ENCODE peak calls at places on chromosome 18, in four cellular contexts. A is HepG2, Q is GM12878, Z is K562. E is an unnamed sample.

GRCh38 chr18:13284330-13285027 is 65.9 kb downstream of the LDLRAD4 start:
- DNase-seq in Q (no peak), A (no peak), Z (no peak), E (no peak)

GRCh38 chr18:10006261-10006903 is 92.6 kb downstream of the VAPA start:
- DNase-seq in A (no peak), Z (no peak), Q (no peak), E (no peak)

GRCh38 chr18:46481847-46482245 is 175.2 kb downstream of the LOXHD1 start:
- DNase-seq in A (no peak), Z (no peak), Q (no peak), E (no peak)

GRCh38 chr18:65725421-65726050 is 25.3 kb upstream of the CDH7 start:
- DNase-seq in A (peak; percentile 16), Q (no peak), Z (peak; percentile 3), E (no peak)

GRCh38 chr18:32349728-32350395 is 120.8 kb downstream of the GAREM1 start:
- DNase-seq in Q (no peak), Z (no peak), A (peak; percentile 82), E (peak; percentile 13)

GRCh38 chr18:62637807-62638687 is 77.3 kb upstream of the PHLPP1 start:
- DNase-seq in Z (peak; percentile 69), A (peak; percentile 28), Q (no peak), E (peak; percentile 26)

GRCh38 chr18:2104620-2105462 is 466.5 kb downstream of the METTL4 start:
- DNase-seq in Z (peak; percentile 85), A (peak; percentile 30), Q (no peak), E (peak; percentile 42)

GRCh38 chr18:22254088-22254487 is 84.7 kb downstream of the GATA6 start:
- DNase-seq in Q (no peak), Z (no peak), A (no peak), E (no peak)

GRCh38 chr18:46478796-46479195 is 178.2 kb downstream of the LOXHD1 start:
- DNase-seq in Z (no peak), Q (no peak), A (no peak), E (no peak)

GRCh38 chr18:55738483-55739114 is 150.6 kb upstream of the TCF4 start:
- DNase-seq in Q (no peak), A (no peak), Z (no peak), E (no peak)

GRCh38 chr18:4734021-4734420 is 278.9 kb upstream of the DLGAP1 start:
- DNase-seq in Z (no peak), A (no peak), Q (no peak), E (no peak)

GRCh38 chr18:7566587-7567486 is at the start of gene PTPRM:
- DNase-seq in Q (no peak), Z (peak; percentile 90), A (peak; percentile 47), E (peak; percentile 65)

GRCh38 chr18:24515721-24516120 is 55.3 kb downstream of the HRH4 start:
- DNase-seq in Z (no peak), Q (no peak), A (no peak), E (no peak)

GRCh38 chr18:34223893-34224422 is 755 bp downstream of the NOL4 start:
- DNase-seq in Q (no peak), Z (no peak), A (no peak), E (no peak)

GRCh38 chr18:42340423-42341009 is 385.5 kb downstream of the PIK3C3 start:
- DNase-seq in Q (no peak), Z (no peak), A (peak; percentile 69), E (no peak)

GRCh38 chr18:56952026-56952425 is 194.9 kb upstream of the BOD1L2 start:
- DNase-seq in A (no peak), Q (no peak), Z (no peak), E (peak; percentile 9)

GRCh38 chr18:75363446-75364225 is 63.9 kb downstream of the SMIM21 start:
- DNase-seq in A (no peak), Z (no peak), Q (no peak), E (no peak)

GRCh38 chr18:2380101-2380500 is 191.2 kb downstream of the METTL4 start:
- DNase-seq in Q (no peak), Z (no peak), A (no peak), E (no peak)

GRCh38 chr18:62897153-62897552 is 181.8 kb downstream of the PHLPP1 start:
- DNase-seq in Z (no peak), Q (no peak), A (no peak), E (no peak)

GRCh38 chr18:55543130-55543704 is 44.8 kb downstream of the TCF4 start:
- DNase-seq in A (no peak), Q (no peak), Z (no peak), E (no peak)

GRCh38 chr18:24136967-24137373 is 1.9 kb upstream of the CABYR start:
- DNase-seq in A (no peak), Z (no peak), Q (no peak), E (peak; percentile 39)

GRCh38 chr18:58761241-58761969 is 90.1 kb downstream of the MALT1 start:
- DNase-seq in Q (peak; percentile 84), A (no peak), Z (no peak), E (no peak)

GRCh38 chr18:46113751-46114150 is 9.6 kb downstream of the HAUS1 start:
- DNase-seq in A (no peak), Q (no peak), Z (no peak), E (no peak)

GRCh38 chr18:34494359-34494696 is 215.8 kb upstream of the DTNA start:
- DNase-seq in Q (no peak), A (peak; percentile 3), Z (no peak), E (no peak)

GRCh38 chr18:21762181-21762772 is 21.7 kb downstream of the MIB1 start:
- DNase-seq in Q (no peak), A (no peak), Z (no peak), E (no peak)

GRCh38 chr18:32405588-32405987 is 65.1 kb downstream of the GAREM1 start:
- DNase-seq in Z (no peak), Q (no peak), A (no peak), E (no peak)

GRCh38 chr18:45715212-45715780 is 8.7 kb upstream of the SLC14A1 start:
- DNase-seq in A (no peak), Z (no peak), Q (no peak), E (no peak)

GRCh38 chr18:58314284-58314683 is 270.3 kb downstream of the NEDD4L start:
- DNase-seq in Z (no peak), Q (no peak), A (peak; percentile 65), E (peak; percentile 27)

GRCh38 chr18:12608292-12608691 is 49.6 kb downstream of the SPIRE1 start:
- DNase-seq in Q (no peak), A (peak; percentile 73), Z (no peak), E (no peak)

GRCh38 chr18:11323359-11323819 is 174.0 kb upstream of the PIEZO2 start:
- DNase-seq in A (peak; percentile 15), Z (no peak), Q (no peak), E (peak; percentile 31)

GRCh38 chr18:76894947-76895346 is 72.6 kb downstream of the ZNF236 start:
- DNase-seq in A (no peak), Q (no peak), Z (no peak), E (no peak)

GRCh38 chr18:76895498-76895897 is 73.1 kb downstream of the ZNF236 start:
- DNase-seq in Z (no peak), Q (no peak), A (no peak), E (no peak)

GRCh38 chr18:76892832-76893231 is 70.5 kb downstream of the ZNF236 start:
- DNase-seq in Z (no peak), Q (no peak), A (no peak), E (no peak)

GRCh38 chr18:76896677-76897076 is 74.3 kb downstream of the ZNF236 start:
- DNase-seq in Q (no peak), Z (no peak), A (no peak), E (no peak)

DNA sequence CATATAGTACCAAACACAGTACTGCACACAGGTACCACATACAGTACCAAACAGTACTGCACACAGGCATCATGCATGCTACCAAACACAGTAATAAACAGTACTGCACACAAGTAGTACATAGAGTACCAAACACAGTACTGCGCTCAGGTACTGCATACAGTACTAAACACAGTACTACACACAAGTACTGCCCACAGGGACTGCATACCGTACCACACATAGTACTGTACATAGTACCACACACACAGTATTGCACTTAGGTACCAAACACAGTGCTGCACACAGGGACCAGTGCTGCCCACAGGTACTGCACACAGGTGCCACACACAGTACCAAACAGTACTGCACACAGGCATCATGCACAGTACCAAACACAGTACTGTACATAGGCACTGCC is 74.9 kb downstream of the ZNF236 start:
- DNase-seq in Z (no peak), A (no peak), Q (no peak), E (no peak)
- TF ChIP-seq RFX5 in Z (no peak), A (no peak), Q (no peak), E (no peak)

DNA sequence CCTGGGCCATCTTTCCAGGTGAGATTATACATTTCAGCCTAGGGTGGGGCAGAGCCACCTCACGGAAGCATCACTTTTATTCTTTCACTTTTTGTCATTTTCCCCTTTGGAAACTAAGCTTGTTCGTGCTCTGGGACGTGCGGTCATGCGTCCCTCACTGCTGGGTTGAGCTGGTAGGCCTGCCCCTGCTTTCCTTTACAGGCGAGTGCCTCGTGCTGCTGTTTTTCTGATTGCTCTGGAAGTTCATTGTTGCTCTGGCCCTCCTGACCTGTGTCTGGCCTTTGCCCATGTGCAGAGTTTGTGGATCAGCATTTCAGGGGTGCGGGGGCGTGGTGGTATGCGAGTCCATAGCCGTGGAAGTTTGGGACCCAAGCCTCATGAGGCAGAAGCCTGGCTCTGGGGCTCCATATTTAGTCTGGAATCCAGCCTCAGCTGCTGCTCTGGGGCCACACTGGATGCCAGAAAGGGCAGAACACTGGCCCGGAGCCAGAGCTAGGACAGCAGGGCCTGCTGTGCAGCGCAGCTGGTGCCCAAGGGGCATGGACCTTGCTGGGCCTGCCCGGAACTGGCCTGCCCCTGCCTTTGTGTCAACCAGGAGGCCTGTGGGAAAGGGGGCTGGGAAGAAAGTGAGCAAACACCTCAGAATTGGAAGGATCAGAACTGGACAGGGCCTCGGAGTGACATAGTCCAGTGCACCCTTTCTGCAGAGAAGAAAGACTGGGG is 51.1 kb downstream of the CTIF start:
- DNase-seq in Q (no peak), A (no peak), Z (no peak), E (no peak)
- TF ChIP-seq POLR2AphosphoS2 in Q (no peak), A (no peak), Z (no peak), E (no peak)

GRCh38 chr18:8745355-8746014 is 40.1 kb downstream of the MTCL1 start:
- DNase-seq in Z (no peak), Q (no peak), A (no peak), E (no peak)

GRCh38 chr18:8744038-8744437 is 38.7 kb downstream of the MTCL1 start:
- DNase-seq in A (no peak), Q (no peak), Z (no peak), E (no peak)

GRCh38 chr18:8742382-8743361 is 37.3 kb downstream of the MTCL1 start:
- DNase-seq in Q (no peak), A (no peak), Z (no peak), E (no peak)

GRCh38 chr18:8747440-8747937 is 42.1 kb downstream of the MTCL1 start:
- DNase-seq in A (no peak), Q (no peak), Z (no peak), E (no peak)

GRCh38 chr18:8744656-8745055 is 39.3 kb downstream of the MTCL1 start:
- DNase-seq in Z (no peak), A (no peak), Q (no peak), E (no peak)
- TF ChIP-seq RFX5 in Z (no peak), A (no peak), Q (no peak), E (no peak)

GRCh38 chr18:395481-396250 is 104.8 kb downstream of the COLEC12 start:
- DNase-seq in Z (no peak), Q (no peak), A (no peak), E (no peak)
- TF ChIP-seq POLR2AphosphoS2 in Z (no peak), Q (no peak), A (no peak), E (no peak)